ENCODE peak calls at places on chromosomes 1 and 21, in four cellular contexts. D is fibroblast of mammary gland; S is Daoy; A is stimulated activated CD8-positive, alpha-beta memory T cell treated with anti-CD3 and anti-CD28 coated beads, Interleukin-15, amount 100 ng/mL, for 1 hour. J is an unnamed sample.
A peak's percentile ranks its signal among the peaks of the same experiment; 100 is the strongest.

GRCh38 chr1:109186704-109187071 is 27.0 kb upstream of the SARS1 start:
- DNase-seq in D (no peak), S (no peak), A (no peak), J (no peak)

GRCh38 chr1:21234779-21235178 is 55.5 kb downstream of the ECE1 start:
- DNase-seq in D (peak; percentile 60), A (no peak), S (no peak), J (peak; percentile 50)

GRCh38 chr1:165877940-165878556 is 50.6 kb downstream of the UCK2 start:
- DNase-seq in S (no peak), A (no peak), D (no peak), J (no peak)

GRCh38 chr1:229032455-229032854 is 238.5 kb upstream of the RAB4A start:
- DNase-seq in A (no peak), D (peak; percentile 6), S (no peak), J (no peak)

GRCh38 chr21:39183272-39184049 is at the start of gene PSMG1:
- DNase-seq in A (peak; percentile 82), D (peak; percentile 91), S (peak; percentile 99), J (peak; percentile 95)

GRCh38 chr1:199029855-199030254 is 391.0 kb downstream of the PTPRC start:
- DNase-seq in A (no peak), D (peak; percentile 30), S (no peak), J (no peak)

GRCh38 chr1:37995773-37996379 is 6.1 kb upstream of the SF3A3 start:
- DNase-seq in A (no peak), D (peak; percentile 97), S (peak; percentile 89), J (peak; percentile 95)

GRCh38 chr1:20211511-20211931 is 25.2 kb upstream of the PLA2G2C start:
- DNase-seq in D (peak; percentile 43), S (no peak), A (no peak), J (peak; percentile 21)

GRCh38 chr1:54158071-54158470 is 5.3 kb upstream of the CDCP2 start:
- DNase-seq in S (peak; percentile 85), A (no peak), D (no peak), J (no peak)

GRCh38 chr1:3633344-3634058 is 8.7 kb downstream of the TPRG1L start:
- DNase-seq in S (no peak), D (no peak), A (no peak), J (no peak)

GRCh38 chr1:6884652-6885153 is 99.4 kb downstream of the CAMTA1 start:
- DNase-seq in D (no peak), A (no peak), S (no peak), J (no peak)

J was measured in fibroblast of gingiva.